ENCODE peak calls at places on chromosomes 3 and 15, in four cellular contexts. I is left lobe of liver, P is astrocyte of the spinal cord, T is AG04450. C is an unnamed sample.

GRCh38 chr15:101108791-101109190 is 143.1 kb downstream of the CHSY1 start:
- DNase-seq in P (no peak), T (no peak), I (no peak), C (no peak)

GRCh38 chr15:70212288-70212962 is 114.7 kb upstream of the TLE3 start:
- DNase-seq in T (no peak), I (no peak), P (no peak), C (no peak)

GRCh38 chr3:86967062-86967461 is 23.9 kb downstream of the VGLL3 start:
- DNase-seq in I (no peak), P (no peak), T (no peak), C (no peak)

GRCh38 chr3:127529346-127530188 is 61.0 kb downstream of the TPRA1 start:
- DNase-seq in T (no peak), I (no peak), P (no peak), C (no peak)

GRCh38 chr15:58805095-58805494 is 34.0 kb downstream of the MINDY2 start:
- DNase-seq in P (no peak), I (no peak), T (no peak), C (no peak)

GRCh38 chr3:635393-635792 is 438.8 kb downstream of the CHL1 start:
- DNase-seq in T (no peak), I (no peak), P (no peak), C (no peak)

GRCh38 chr3:36843065-36844051 is 79.0 kb upstream of the DCLK3 start:
- DNase-seq in P (peak), I (no peak), T (no peak), C (peak)

GRCh38 chr15:62254137-62254934 is 89.3 kb upstream of the C2CD4B start:
- DNase-seq in P (peak), T (peak), I (peak), C (peak)

C was measured in astrocyte of the hippocampus.